ENCODE peak calls at places on chromosomes 6 and 20, in four cellular contexts. W is Panc1, U is T-cell, J is lower leg skin. A is an unnamed sample.

GRCh38 chr6:12536416-12536815 is 180.2 kb upstream of the PHACTR1 start:
- DNase-seq in W (no peak), U (no peak), J (no peak), A (no peak)

GRCh38 chr20:36573798-36574277 is 441 bp downstream of the TGIF2 start:
- DNase-seq in W (no peak), U (peak; percentile 23), J (no peak), A (no peak)

GRCh38 chr20:3820901-3821727 is 767 bp downstream of the AP5S1 start:
- DNase-seq in W (no peak), U (no peak), J (no peak), A (no peak)

GRCh38 chr20:57195023-57195758 is 71.2 kb downstream of the BMP7 start:
- DNase-seq in W (no peak), U (no peak), J (peak; percentile 65), A (no peak)

GRCh38 chr20:17611290-17611539 is 41.3 kb downstream of the DSTN start:
- DNase-seq in W (no peak), U (no peak), J (no peak), A (no peak)

GRCh38 chr6:134495203-134495892 is 177.4 kb upstream of the SGK1 start:
- DNase-seq in W (no peak), U (no peak), J (no peak), A (no peak)

GRCh38 chr20:22446613-22447447 is 137.5 kb downstream of the FOXA2 start:
- DNase-seq in W (no peak), U (no peak), J (no peak), A (no peak)

GRCh38 chr6:163563303-163563702 is 148.8 kb downstream of the QKI start:
- DNase-seq in W (no peak), U (no peak), J (no peak), A (no peak)

GRCh38 chr6:8821921-8822512 is 386.7 kb upstream of the SLC35B3 start:
- DNase-seq in W (no peak), U (no peak), J (no peak), A (no peak)

GRCh38 chr20:21315138-21315537 is 12.0 kb downstream of the XRN2 start:
- DNase-seq in W (no peak), U (no peak), J (no peak), A (no peak)

GRCh38 chr6:53975966-53976610 is 135.2 kb upstream of the MLIP start:
- DNase-seq in W (no peak), U (no peak), J (no peak), A (no peak)

GRCh38 chr6:20952605-20953004 is 418.3 kb downstream of the CDKAL1 start:
- DNase-seq in W (no peak), U (no peak), J (no peak), A (no peak)

GRCh38 chr20:44702776-44703175 is 12.4 kb upstream of the CCN5 start:
- DNase-seq in W (no peak), U (no peak), J (peak; percentile 86), A (no peak)

GRCh38 chr6:156396791-156397418 is 380.3 kb upstream of the ARID1B start:
- DNase-seq in W (no peak), U (peak; percentile 16), J (no peak), A (no peak)

GRCh38 chr6:74018825-74019224 is 322.8 kb downstream of the CD109 start:
- DNase-seq in W (no peak), U (no peak), J (no peak), A (no peak)

GRCh38 chr6:148835920-148836441 is 89.2 kb downstream of the UST start:
- DNase-seq in W (no peak), U (no peak), J (no peak), A (no peak)

GRCh38 chr6:125839471-125839870 is 48.7 kb downstream of the NCOA7 start:
- DNase-seq in W (no peak), U (no peak), J (no peak), A (no peak)

GRCh38 chr6:169556758-169557505 is 144.9 kb downstream of the WDR27 start:
- DNase-seq in W (no peak), U (no peak), J (no peak), A (peak; percentile 36)

GRCh38 chr20:34377072-34377847 is 14.2 kb downstream of the ITCH start:
- DNase-seq in W (no peak), U (no peak), J (no peak), A (no peak)

GRCh38 chr6:149964243-149965190 is 774 bp downstream of the ULBP1 start:
- DNase-seq in W (no peak), U (no peak), J (no peak), A (no peak)

GRCh38 chr6:33128318-33128717 is 52.5 kb downstream of the HLA-DPB1 start:
- DNase-seq in W (no peak), U (no peak), J (no peak), A (no peak)

GRCh38 chr6:53125276-53125675 is 23.4 kb downstream of the GCM1 start:
- DNase-seq in W (no peak), U (no peak), J (no peak), A (no peak)

GRCh38 chr6:33665957-33666356 is 44.8 kb downstream of the ITPR3 start:
- DNase-seq in W (no peak), U (no peak), J (no peak), A (no peak)

GRCh38 chr6:15363523-15364400 is 117.9 kb downstream of the JARID2 start:
- DNase-seq in W (no peak), U (no peak), J (no peak), A (no peak)

GRCh38 chr6:76742919-76743318 is 670.5 kb upstream of the IMPG1 start:
- DNase-seq in W (no peak), U (no peak), J (no peak), A (no peak)

GRCh38 chr20:14295238-14295637 is 42.2 kb downstream of the FLRT3 start:
- DNase-seq in W (no peak), U (no peak), J (no peak), A (no peak)

GRCh38 chr20:63858393-63859165 is 2.7 kb upstream of the ABHD16B start:
- DNase-seq in W (no peak), U (no peak), J (no peak), A (no peak)

A was measured in activated T-helper 2 cell treated with anti-CD3 and anti-CD28 coated beads, Interferon-gamma antibody, Interleukin-2, Interleukin-4, amounts not matched to agents 10 μg/mL and 5 μg/mL and 100 μg/mL, durations not matched to agents 14 hours and 24 hours and 36 hours.